ENCODE peak calls at places on chromosomes 11 and 22, in eight cellular contexts. One of them, this sample, is unnamed.

GRCh38 chr22:46953968-46954755 is 191.7 kb downstream of the TBC1D22A start:
- DNase-seq in colonic mucosa: no peak
- DNase-seq in spleen: no peak
- DNase-seq in foreskin keratinocyte: no peak
- DNase-seq in mucosa of descending colon: no peak
- DNase-seq in ovary: no peak
- DNase-seq in B cell: no peak
- DNase-seq in cardiac fibroblast: no peak
- DNase-seq in this sample: no peak

GRCh38 chr11:111718436-111719325 is 47.5 kb downstream of the PPP2R1B start:
- DNase-seq in colonic mucosa: peak
- DNase-seq in spleen: no peak
- DNase-seq in B cell: no peak
- DNase-seq in cardiac fibroblast: peak
- DNase-seq in foreskin keratinocyte: no peak
- DNase-seq in ovary: no peak
- DNase-seq in mucosa of descending colon: peak
- DNase-seq in this sample: no peak

GRCh38 chr11:130131957-130132850 is 27.4 kb upstream of the ST14 start:
- DNase-seq in foreskin keratinocyte: peak
- DNase-seq in spleen: no peak
- DNase-seq in mucosa of descending colon: peak
- DNase-seq in B cell: peak
- DNase-seq in cardiac fibroblast: peak
- DNase-seq in colonic mucosa: peak
- DNase-seq in ovary: no peak
- DNase-seq in this sample: peak

GRCh38 chr11:125141686-125142535 is 22.6 kb upstream of the PKNOX2 start:
- DNase-seq in cardiac fibroblast: peak
- DNase-seq in B cell: peak
- DNase-seq in foreskin keratinocyte: no peak
- DNase-seq in colonic mucosa: no peak
- DNase-seq in spleen: peak
- DNase-seq in ovary: no peak
- DNase-seq in mucosa of descending colon: peak
- DNase-seq in this sample: peak

GRCh38 chr11:5690216-5690615 is 626 bp downstream of the TRIM22 start:
- DNase-seq in spleen: no peak
- DNase-seq in B cell: no peak
- DNase-seq in foreskin keratinocyte: peak
- DNase-seq in cardiac fibroblast: peak
- DNase-seq in colonic mucosa: no peak
- DNase-seq in mucosa of descending colon: no peak
- DNase-seq in ovary: peak
- DNase-seq in this sample: no peak

GRCh38 chr11:19980957-19981669 is 179.2 kb downstream of the DBX1 start:
- DNase-seq in ovary: peak
- DNase-seq in B cell: no peak
- DNase-seq in colonic mucosa: no peak
- DNase-seq in cardiac fibroblast: peak
- DNase-seq in spleen: no peak
- DNase-seq in foreskin keratinocyte: no peak
- DNase-seq in mucosa of descending colon: peak
- DNase-seq in this sample: no peak

GRCh38 chr11:7672276-7672959 is 882 bp downstream of the CYB5R2 start:
- DNase-seq in B cell: no peak
- DNase-seq in foreskin keratinocyte: no peak
- DNase-seq in ovary: no peak
- DNase-seq in mucosa of descending colon: no peak
- DNase-seq in spleen: no peak
- DNase-seq in cardiac fibroblast: no peak
- DNase-seq in colonic mucosa: no peak
- DNase-seq in this sample: peak

GRCh38 chr11:26204839-26205238 is 127.1 kb upstream of the ANO3 start:
- DNase-seq in ovary: no peak
- DNase-seq in mucosa of descending colon: no peak
- DNase-seq in foreskin keratinocyte: no peak
- DNase-seq in spleen: no peak
- DNase-seq in B cell: no peak
- DNase-seq in colonic mucosa: no peak
- DNase-seq in cardiac fibroblast: no peak
- DNase-seq in this sample: no peak

GRCh38 chr11:72189448-72190250 is 2.3 kb upstream of the FOLR1 start:
- DNase-seq in mucosa of descending colon: no peak
- DNase-seq in spleen: no peak
- DNase-seq in ovary: no peak
- DNase-seq in B cell: no peak
- DNase-seq in cardiac fibroblast: no peak
- DNase-seq in colonic mucosa: peak
- DNase-seq in foreskin keratinocyte: no peak
- DNase-seq in this sample: no peak

GRCh38 chr11:115739878-115740277 is 235.7 kb upstream of the CADM1 start:
- DNase-seq in ovary: no peak
- DNase-seq in foreskin keratinocyte: peak
- DNase-seq in colonic mucosa: no peak
- DNase-seq in B cell: no peak
- DNase-seq in mucosa of descending colon: no peak
- DNase-seq in cardiac fibroblast: no peak
- DNase-seq in spleen: no peak
- DNase-seq in this sample: no peak

GRCh38 chr22:26621663-26622062 is at the start of gene CRYBA4:
- DNase-seq in foreskin keratinocyte: no peak
- DNase-seq in ovary: no peak
- DNase-seq in spleen: no peak
- DNase-seq in B cell: no peak
- DNase-seq in colonic mucosa: no peak
- DNase-seq in cardiac fibroblast: no peak
- DNase-seq in mucosa of descending colon: no peak
- DNase-seq in this sample: no peak

GRCh38 chr22:45846952-45847351 is 130.0 kb downstream of the WNT7B start:
- DNase-seq in mucosa of descending colon: no peak
- DNase-seq in colonic mucosa: no peak
- DNase-seq in B cell: no peak
- DNase-seq in spleen: no peak
- DNase-seq in cardiac fibroblast: no peak
- DNase-seq in ovary: no peak
- DNase-seq in foreskin keratinocyte: no peak
- DNase-seq in this sample: no peak

GRCh38 chr22:49582171-49582570 is 245.5 kb downstream of the BRD1 start:
- DNase-seq in spleen: no peak
- DNase-seq in mucosa of descending colon: no peak
- DNase-seq in ovary: no peak
- DNase-seq in foreskin keratinocyte: no peak
- DNase-seq in B cell: no peak
- DNase-seq in colonic mucosa: no peak
- DNase-seq in cardiac fibroblast: no peak
- DNase-seq in this sample: no peak
- TF ChIP-seq CTCF in spleen: no peak
- TF ChIP-seq CTCF in mucosa of descending colon: no peak
- TF ChIP-seq CTCF in ovary: no peak
- TF ChIP-seq CTCF in foreskin keratinocyte: no peak
- TF ChIP-seq CTCF in B cell: no peak
- TF ChIP-seq CTCF in colonic mucosa: no peak
- TF ChIP-seq CTCF in cardiac fibroblast: no peak
- TF ChIP-seq CTCF in this sample: no peak

GRCh38 chr11:68213555-68214172 is 568 bp upstream of the KMT5B start:
- DNase-seq in spleen: peak
- DNase-seq in cardiac fibroblast: peak
- DNase-seq in colonic mucosa: peak
- DNase-seq in ovary: peak
- DNase-seq in foreskin keratinocyte: peak
- DNase-seq in B cell: peak
- DNase-seq in mucosa of descending colon: peak
- DNase-seq in this sample: peak
- TF ChIP-seq CTCF in spleen: peak
- TF ChIP-seq CTCF in cardiac fibroblast: no peak
- TF ChIP-seq CTCF in colonic mucosa: no peak
- TF ChIP-seq CTCF in ovary: peak
- TF ChIP-seq CTCF in foreskin keratinocyte: no peak
- TF ChIP-seq CTCF in B cell: no peak
- TF ChIP-seq CTCF in mucosa of descending colon: no peak
- TF ChIP-seq CTCF in this sample: no peak

GRCh38 chr11:14413307-14414072 is 54.5 kb upstream of the RRAS2 start:
- DNase-seq in spleen: no peak
- DNase-seq in colonic mucosa: no peak
- DNase-seq in ovary: no peak
- DNase-seq in foreskin keratinocyte: no peak
- DNase-seq in B cell: no peak
- DNase-seq in mucosa of descending colon: no peak
- DNase-seq in cardiac fibroblast: peak
- DNase-seq in this sample: no peak
- TF ChIP-seq CTCF in spleen: peak
- TF ChIP-seq CTCF in colonic mucosa: peak
- TF ChIP-seq CTCF in ovary: no peak
- TF ChIP-seq CTCF in foreskin keratinocyte: peak
- TF ChIP-seq CTCF in B cell: no peak
- TF ChIP-seq CTCF in mucosa of descending colon: no peak
- TF ChIP-seq CTCF in cardiac fibroblast: peak
- TF ChIP-seq CTCF in this sample: no peak

DNA sequence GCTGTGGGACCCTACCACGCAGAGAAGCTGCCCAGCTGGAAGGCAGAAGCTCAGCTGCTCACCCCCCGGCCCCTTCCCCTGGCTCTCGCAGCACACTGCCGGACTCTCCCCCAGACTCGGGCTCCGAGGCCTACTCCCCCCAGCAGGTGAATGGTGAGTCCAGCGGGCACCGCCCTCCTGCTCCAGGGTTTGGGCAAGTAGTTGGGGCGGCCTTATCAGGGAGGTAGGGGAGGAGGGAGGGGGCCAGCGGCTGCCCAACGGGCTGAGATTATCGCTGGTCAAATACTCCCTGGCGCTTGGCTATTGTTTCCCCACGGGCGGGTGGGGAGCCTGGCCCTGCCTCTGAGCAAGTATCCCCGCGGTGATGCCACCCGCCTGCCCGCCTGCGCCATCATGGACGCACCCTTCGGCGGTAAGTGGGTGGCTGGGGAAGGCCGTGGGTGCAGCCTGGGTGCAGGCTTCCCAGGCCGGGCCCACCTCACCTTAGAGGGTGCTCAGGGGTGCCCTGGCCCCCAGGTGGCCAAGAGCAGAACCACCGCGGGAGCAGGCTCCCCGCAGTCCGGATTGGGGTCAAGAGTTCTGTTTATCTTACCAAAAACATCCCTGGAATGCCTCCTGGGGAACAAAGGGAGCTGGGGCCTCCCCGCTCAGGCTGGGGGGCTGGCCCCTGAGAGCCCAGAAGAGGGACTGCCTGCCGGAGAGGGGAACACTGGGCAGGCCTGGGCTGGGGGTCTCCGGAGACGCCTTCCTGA is 16.9 kb downstream of the MYRF start:
- DNase-seq in colonic mucosa: no peak
- DNase-seq in mucosa of descending colon: no peak
- DNase-seq in cardiac fibroblast: no peak
- DNase-seq in spleen: no peak
- DNase-seq in B cell: no peak
- DNase-seq in ovary: peak
- DNase-seq in foreskin keratinocyte: no peak
- DNase-seq in this sample: no peak
- TF ChIP-seq CTCF in colonic mucosa: no peak
- TF ChIP-seq CTCF in mucosa of descending colon: no peak
- TF ChIP-seq CTCF in cardiac fibroblast: peak
- TF ChIP-seq CTCF in spleen: no peak
- TF ChIP-seq CTCF in B cell: no peak
- TF ChIP-seq CTCF in ovary: no peak
- TF ChIP-seq CTCF in foreskin keratinocyte: peak
- TF ChIP-seq CTCF in this sample: no peak

GRCh38 chr11:132556316-132556715 is 976.0 kb downstream of the OPCML start:
- DNase-seq in foreskin keratinocyte: no peak
- DNase-seq in B cell: no peak
- DNase-seq in mucosa of descending colon: no peak
- DNase-seq in ovary: no peak
- DNase-seq in colonic mucosa: no peak
- DNase-seq in spleen: no peak
- DNase-seq in cardiac fibroblast: no peak
- DNase-seq in this sample: no peak

GRCh38 chr11:132555617-132556016 is 976.7 kb downstream of the OPCML start:
- DNase-seq in colonic mucosa: no peak
- DNase-seq in foreskin keratinocyte: no peak
- DNase-seq in ovary: no peak
- DNase-seq in spleen: no peak
- DNase-seq in mucosa of descending colon: no peak
- DNase-seq in cardiac fibroblast: no peak
- DNase-seq in B cell: no peak
- DNase-seq in this sample: no peak

GRCh38 chr11:132561937-132562336 is 970.4 kb downstream of the OPCML start:
- DNase-seq in mucosa of descending colon: no peak
- DNase-seq in foreskin keratinocyte: no peak
- DNase-seq in colonic mucosa: no peak
- DNase-seq in ovary: no peak
- DNase-seq in B cell: no peak
- DNase-seq in cardiac fibroblast: no peak
- DNase-seq in spleen: no peak
- DNase-seq in this sample: no peak

GRCh38 chr11:132563050-132563449 is 969.3 kb downstream of the OPCML start:
- DNase-seq in spleen: no peak
- DNase-seq in colonic mucosa: no peak
- DNase-seq in B cell: no peak
- DNase-seq in cardiac fibroblast: no peak
- DNase-seq in mucosa of descending colon: no peak
- DNase-seq in ovary: no peak
- DNase-seq in foreskin keratinocyte: no peak
- DNase-seq in this sample: no peak

DNA sequence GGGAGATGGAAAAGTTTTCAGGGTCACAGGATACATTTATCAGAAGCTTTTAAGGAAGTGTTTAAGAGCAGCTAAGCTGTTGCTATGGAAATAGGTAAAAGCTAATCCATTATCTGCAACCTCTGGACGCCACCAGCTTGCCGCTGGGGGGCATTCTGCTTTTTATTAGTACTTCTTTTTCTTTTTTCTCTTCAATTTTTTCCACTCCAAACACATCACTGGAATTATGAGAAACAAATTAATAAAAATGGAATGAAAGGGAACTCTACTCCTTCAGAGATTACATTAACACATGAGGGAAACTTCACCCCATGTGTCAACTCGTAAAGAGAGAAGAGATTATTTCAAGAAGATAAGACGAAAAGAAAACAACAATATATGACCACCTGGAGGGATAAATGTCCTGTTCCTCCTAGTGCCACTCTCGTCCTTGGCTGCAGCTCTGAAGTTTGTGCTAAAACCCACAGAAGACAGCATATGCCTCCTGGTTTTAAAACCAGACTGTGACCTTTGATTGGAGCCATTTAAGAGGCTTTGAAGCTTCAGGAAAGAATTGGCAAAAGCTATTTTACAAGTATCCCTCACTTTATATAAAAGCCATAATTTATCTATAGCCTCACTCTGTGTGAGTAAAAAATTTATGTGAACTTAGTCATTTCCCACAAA is 972.8 kb downstream of the OPCML start:
- DNase-seq in cardiac fibroblast: peak
- DNase-seq in ovary: no peak
- DNase-seq in foreskin keratinocyte: no peak
- DNase-seq in spleen: no peak
- DNase-seq in B cell: no peak
- DNase-seq in colonic mucosa: no peak
- DNase-seq in mucosa of descending colon: no peak
- DNase-seq in this sample: no peak
- TF ChIP-seq CTCF in cardiac fibroblast: no peak
- TF ChIP-seq CTCF in ovary: no peak
- TF ChIP-seq CTCF in foreskin keratinocyte: no peak
- TF ChIP-seq CTCF in spleen: peak
- TF ChIP-seq CTCF in B cell: no peak
- TF ChIP-seq CTCF in colonic mucosa: no peak
- TF ChIP-seq CTCF in mucosa of descending colon: no peak
- TF ChIP-seq CTCF in this sample: no peak